ENCODE peak calls at places on chromosome 19, in five cellular contexts. F, R, W, M and C are unnamed samples.

GRCh38 chr19:5877869-5878268 is 7.5 kb upstream of the FUT5 start:
- DNase-seq in F (no peak), R (no peak), W (no peak), M (no peak), C (peak; percentile 81)

GRCh38 chr19:29561601-29562000 is 35.8 kb downstream of the VSTM2B start:
- DNase-seq in F (no peak), R (no peak), W (no peak), M (no peak), C (no peak)

GRCh38 chr19:32401992-32402391 is 3.6 kb upstream of the DPY19L3 start:
- DNase-seq in F (no peak), R (no peak), W (no peak), M (no peak), C (no peak)

GRCh38 chr19:10505583-10506229 is 2.5 kb upstream of the KEAP1 start:
- DNase-seq in F (peak; percentile 50), R (peak; percentile 46), W (peak; percentile 89), M (peak; percentile 43), C (peak; percentile 82)

GRCh38 chr19:38394488-38394887 is 6.0 kb downstream of the SPRED3 start:
- DNase-seq in F (peak; percentile 81), R (no peak), W (peak; percentile 63), M (no peak), C (peak; percentile 89)

GRCh38 chr19:4638330-4638729 is 986 bp upstream of the TNFAIP8L1 start:
- DNase-seq in F (no peak), R (no peak), W (no peak), M (no peak), C (no peak)

GRCh38 chr19:46697142-46697960 is 19.6 kb downstream of the PRKD2 start:
- DNase-seq in F (no peak), R (no peak), W (peak; percentile 95), M (no peak), C (peak; percentile 98)

GRCh38 chr19:10305139-10305806 is 4.3 kb downstream of the ZGLP1 start:
- DNase-seq in F (no peak), R (no peak), W (no peak), M (no peak), C (no peak)

GRCh38 chr19:44476559-44477408 is 23.5 kb downstream of the ZNF180 start:
- DNase-seq in F (peak; percentile 15), R (no peak), W (peak; percentile 60), M (no peak), C (peak; percentile 33)

GRCh38 chr19:56114711-56115110 is 6.4 kb downstream of the ZNF787 start:
- DNase-seq in F (no peak), R (no peak), W (no peak), M (no peak), C (no peak)

GRCh38 chr19:1214862-1215731 is 9.5 kb downstream of the STK11 start:
- DNase-seq in F (no peak), R (no peak), W (no peak), M (no peak), C (no peak)

GRCh38 chr19:1104452-1105216 is 840 bp downstream of the GPX4 start:
- DNase-seq in F (peak; percentile 57), R (peak; percentile 61), W (peak; percentile 86), M (peak; percentile 84), C (peak; percentile 90)

GRCh38 chr19:17309962-17310461 is 649 bp downstream of the DDA1 start:
- DNase-seq in F (no peak), R (no peak), W (peak; percentile 64), M (no peak), C (no peak)

GRCh38 chr19:11587973-11588631 is 9.2 kb upstream of the ZNF627 start:
- DNase-seq in F (peak; percentile 56), R (no peak), W (no peak), M (no peak), C (peak; percentile 70)

GRCh38 chr19:51531349-51532315 is at the start of gene SIGLEC6:
- DNase-seq in F (no peak), R (no peak), W (peak; percentile 46), M (no peak), C (no peak)

GRCh38 chr19:4042731-4043082 is 24.0 kb downstream of the ZBTB7A start:
- DNase-seq in F (no peak), R (no peak), W (no peak), M (no peak), C (no peak)

GRCh38 chr19:30160996-30161655 is 211.1 kb upstream of the ZNF536 start:
- DNase-seq in F (no peak), R (no peak), W (no peak), M (no peak), C (no peak)

GRCh38 chr19:29620931-29621351 is 14.9 kb downstream of the POP4 start:
- DNase-seq in F (no peak), R (no peak), W (no peak), M (no peak), C (no peak)

GRCh38 chr19:4866595-4867424 is 657 bp downstream of the PLIN3 start:
- DNase-seq in F (no peak), R (peak; percentile 31), W (peak; percentile 47), M (no peak), C (no peak)

GRCh38 chr19:10209305-10209704 is 14.6 kb upstream of the DNMT1 start:
- DNase-seq in F (no peak), R (no peak), W (no peak), M (no peak), C (no peak)

GRCh38 chr19:27794444-27795042 is 1418.4 kb downstream of the UQCRFS1 start:
- DNase-seq in F (no peak), R (no peak), W (peak; percentile 59), M (no peak), C (no peak)

GRCh38 chr19:39590265-39590664 is 12.1 kb upstream of the LGALS13 start:
- DNase-seq in F (no peak), R (no peak), W (peak; percentile 2), M (no peak), C (no peak)

GRCh38 chr19:51407631-51408131 is 9.8 kb downstream of the SIGLEC10 start:
- DNase-seq in F (no peak), R (no peak), W (peak; percentile 71), M (no peak), C (no peak)

GRCh38 chr19:42441047-42441440 is 1.7 kb downstream of the CXCL17 start:
- DNase-seq in F (peak; percentile 42), R (no peak), W (no peak), M (no peak), C (peak; percentile 37)

GRCh38 chr19:15672580-15673175 is at the start of gene CYP4F12:
- DNase-seq in F (no peak), R (no peak), W (peak; percentile 95), M (no peak), C (no peak)

GRCh38 chr19:10915511-10916091 is 12.8 kb downstream of the YIPF2 start:
- DNase-seq in F (no peak), R (no peak), W (no peak), M (no peak), C (no peak)

GRCh38 chr19:40584007-40584406 is 7.3 kb downstream of the SHKBP1 start:
- DNase-seq in F (no peak), R (no peak), W (no peak), M (no peak), C (no peak)

GRCh38 chr19:49592486-49593232 is 1.7 kb downstream of the PRR12 start:
- DNase-seq in F (no peak), R (no peak), W (peak; percentile 60), M (no peak), C (peak; percentile 69)

GRCh38 chr19:51573331-51573730 is 2.2 kb downstream of the ZNF175 start:
- DNase-seq in F (no peak), R (no peak), W (peak; percentile 60), M (no peak), C (no peak)

GRCh38 chr19:18697680-18698079 is 14.2 kb downstream of the CRTC1 start:
- DNase-seq in F (peak; percentile 30), R (no peak), W (no peak), M (peak; percentile 81), C (peak; percentile 89)

GRCh38 chr19:55488986-55489710 is 912 bp downstream of the SSC5D start:
- DNase-seq in F (no peak), R (no peak), W (no peak), M (no peak), C (no peak)